ENCODE peak calls at places on chromosomes 7 and 10, in eight cellular contexts. One of them, this sample, is unnamed.

GRCh38 chr7:832292-832967 is at the start of gene SUN1:
- DNase-seq in SK-N-SH: no peak
- DNase-seq in kidney epithelial cell: peak; percentile 84
- DNase-seq in naive thymus-derived CD4-positive, alpha-beta T cell: no peak
- DNase-seq in CD8-positive, alpha-beta memory T cell: peak; percentile 31
- DNase-seq in heart right ventricle: no peak
- DNase-seq in MM.1S: peak; percentile 66
- DNase-seq in tibial nerve: no peak
- DNase-seq in this sample: no peak

GRCh38 chr10:91343010-91343409 is 67.1 kb upstream of the HECTD2 start:
- DNase-seq in MM.1S: no peak
- DNase-seq in SK-N-SH: no peak
- DNase-seq in heart right ventricle: no peak
- DNase-seq in kidney epithelial cell: no peak
- DNase-seq in naive thymus-derived CD4-positive, alpha-beta T cell: no peak
- DNase-seq in CD8-positive, alpha-beta memory T cell: no peak
- DNase-seq in tibial nerve: no peak
- DNase-seq in this sample: no peak

GRCh38 chr10:74824184-74825032 is 2.0 kb upstream of the KAT6B start:
- DNase-seq in SK-N-SH: peak; percentile 66
- DNase-seq in MM.1S: no peak
- DNase-seq in CD8-positive, alpha-beta memory T cell: peak; percentile 23
- DNase-seq in naive thymus-derived CD4-positive, alpha-beta T cell: peak; percentile 9
- DNase-seq in kidney epithelial cell: no peak
- DNase-seq in heart right ventricle: no peak
- DNase-seq in tibial nerve: no peak
- DNase-seq in this sample: peak; percentile 64

GRCh38 chr7:115116773-115117715 is 195.2 kb downstream of the MDFIC start:
- DNase-seq in SK-N-SH: no peak
- DNase-seq in tibial nerve: no peak
- DNase-seq in kidney epithelial cell: peak; percentile 70
- DNase-seq in MM.1S: no peak
- DNase-seq in heart right ventricle: no peak
- DNase-seq in naive thymus-derived CD4-positive, alpha-beta T cell: no peak
- DNase-seq in CD8-positive, alpha-beta memory T cell: no peak
- DNase-seq in this sample: no peak

GRCh38 chr10:85888004-85888403 is 478.6 kb downstream of the GRID1 start:
- DNase-seq in kidney epithelial cell: no peak
- DNase-seq in tibial nerve: no peak
- DNase-seq in SK-N-SH: no peak
- DNase-seq in naive thymus-derived CD4-positive, alpha-beta T cell: no peak
- DNase-seq in heart right ventricle: no peak
- DNase-seq in CD8-positive, alpha-beta memory T cell: no peak
- DNase-seq in MM.1S: no peak
- DNase-seq in this sample: no peak

GRCh38 chr7:90720970-90721768 is 125.0 kb downstream of the CDK14 start:
- DNase-seq in tibial nerve: peak; percentile 74
- DNase-seq in heart right ventricle: peak; percentile 16
- DNase-seq in MM.1S: no peak
- DNase-seq in SK-N-SH: no peak
- DNase-seq in kidney epithelial cell: peak; percentile 4
- DNase-seq in CD8-positive, alpha-beta memory T cell: no peak
- DNase-seq in naive thymus-derived CD4-positive, alpha-beta T cell: no peak
- DNase-seq in this sample: no peak

GRCh38 chr7:1843921-1844335 is 173.9 kb downstream of the ELFN1 start:
- DNase-seq in SK-N-SH: no peak
- DNase-seq in heart right ventricle: no peak
- DNase-seq in kidney epithelial cell: no peak
- DNase-seq in tibial nerve: no peak
- DNase-seq in CD8-positive, alpha-beta memory T cell: no peak
- DNase-seq in MM.1S: no peak
- DNase-seq in naive thymus-derived CD4-positive, alpha-beta T cell: no peak
- DNase-seq in this sample: peak; percentile 47

GRCh38 chr7:99079104-99079503 is 64.8 kb downstream of the SMURF1 start:
- DNase-seq in naive thymus-derived CD4-positive, alpha-beta T cell: no peak
- DNase-seq in MM.1S: no peak
- DNase-seq in heart right ventricle: no peak
- DNase-seq in kidney epithelial cell: no peak
- DNase-seq in CD8-positive, alpha-beta memory T cell: no peak
- DNase-seq in SK-N-SH: no peak
- DNase-seq in tibial nerve: no peak
- DNase-seq in this sample: no peak

GRCh38 chr7:141930211-141930610 is 14.0 kb downstream of the OR9A4 start:
- DNase-seq in SK-N-SH: no peak
- DNase-seq in CD8-positive, alpha-beta memory T cell: no peak
- DNase-seq in kidney epithelial cell: no peak
- DNase-seq in heart right ventricle: no peak
- DNase-seq in MM.1S: no peak
- DNase-seq in naive thymus-derived CD4-positive, alpha-beta T cell: no peak
- DNase-seq in tibial nerve: no peak
- DNase-seq in this sample: no peak

GRCh38 chr10:43202224-43202656 is 64.0 kb downstream of the CSGALNACT2 start:
- DNase-seq in kidney epithelial cell: no peak
- DNase-seq in heart right ventricle: no peak
- DNase-seq in tibial nerve: no peak
- DNase-seq in SK-N-SH: peak; percentile 36
- DNase-seq in MM.1S: peak; percentile 34
- DNase-seq in naive thymus-derived CD4-positive, alpha-beta T cell: no peak
- DNase-seq in CD8-positive, alpha-beta memory T cell: peak; percentile 29
- DNase-seq in this sample: peak; percentile 76

GRCh38 chr7:68166525-68166924 is 1169.9 kb downstream of the TYW1 start:
- DNase-seq in heart right ventricle: no peak
- DNase-seq in kidney epithelial cell: no peak
- DNase-seq in CD8-positive, alpha-beta memory T cell: no peak
- DNase-seq in tibial nerve: no peak
- DNase-seq in SK-N-SH: peak; percentile 87
- DNase-seq in MM.1S: no peak
- DNase-seq in naive thymus-derived CD4-positive, alpha-beta T cell: no peak
- DNase-seq in this sample: no peak

GRCh38 chr7:8284606-8285005 is 22.6 kb upstream of the ICA1 start:
- DNase-seq in tibial nerve: no peak
- DNase-seq in heart right ventricle: no peak
- DNase-seq in naive thymus-derived CD4-positive, alpha-beta T cell: no peak
- DNase-seq in MM.1S: no peak
- DNase-seq in CD8-positive, alpha-beta memory T cell: no peak
- DNase-seq in SK-N-SH: no peak
- DNase-seq in kidney epithelial cell: no peak
- DNase-seq in this sample: no peak

GRCh38 chr10:124296121-124296812 is 122.5 kb downstream of the OAT start:
- DNase-seq in MM.1S: no peak
- DNase-seq in heart right ventricle: no peak
- DNase-seq in tibial nerve: no peak
- DNase-seq in CD8-positive, alpha-beta memory T cell: no peak
- DNase-seq in SK-N-SH: peak; percentile 53
- DNase-seq in naive thymus-derived CD4-positive, alpha-beta T cell: no peak
- DNase-seq in kidney epithelial cell: no peak
- DNase-seq in this sample: no peak

GRCh38 chr10:62270020-62270419 is 1.4 kb upstream of the RTKN2 start:
- DNase-seq in heart right ventricle: no peak
- DNase-seq in MM.1S: no peak
- DNase-seq in CD8-positive, alpha-beta memory T cell: no peak
- DNase-seq in tibial nerve: no peak
- DNase-seq in kidney epithelial cell: no peak
- DNase-seq in SK-N-SH: no peak
- DNase-seq in naive thymus-derived CD4-positive, alpha-beta T cell: no peak
- DNase-seq in this sample: no peak

GRCh38 chr10:71621783-71622526 is 97.6 kb downstream of the C10orf105 start:
- DNase-seq in kidney epithelial cell: peak; percentile 23
- DNase-seq in MM.1S: no peak
- DNase-seq in SK-N-SH: no peak
- DNase-seq in CD8-positive, alpha-beta memory T cell: no peak
- DNase-seq in naive thymus-derived CD4-positive, alpha-beta T cell: no peak
- DNase-seq in heart right ventricle: peak; percentile 36
- DNase-seq in tibial nerve: peak; percentile 22
- DNase-seq in this sample: no peak

GRCh38 chr10:42836771-42837468 is 54.3 kb downstream of the BMS1 start:
- DNase-seq in SK-N-SH: peak; percentile 82
- DNase-seq in naive thymus-derived CD4-positive, alpha-beta T cell: no peak
- DNase-seq in MM.1S: no peak
- DNase-seq in CD8-positive, alpha-beta memory T cell: no peak
- DNase-seq in kidney epithelial cell: no peak
- DNase-seq in tibial nerve: no peak
- DNase-seq in heart right ventricle: no peak
- DNase-seq in this sample: no peak

GRCh38 chr10:4661572-4662255 is 164.3 kb upstream of the AKR1E2 start:
- DNase-seq in kidney epithelial cell: no peak
- DNase-seq in SK-N-SH: no peak
- DNase-seq in tibial nerve: peak; percentile 68
- DNase-seq in MM.1S: no peak
- DNase-seq in CD8-positive, alpha-beta memory T cell: no peak
- DNase-seq in heart right ventricle: peak; percentile 83
- DNase-seq in naive thymus-derived CD4-positive, alpha-beta T cell: no peak
- DNase-seq in this sample: peak; percentile 59

GRCh38 chr10:108544500-108545120 is 1378.7 kb downstream of the XPNPEP1 start:
- DNase-seq in MM.1S: peak; percentile 63
- DNase-seq in naive thymus-derived CD4-positive, alpha-beta T cell: peak; percentile 9
- DNase-seq in tibial nerve: peak; percentile 50
- DNase-seq in heart right ventricle: no peak
- DNase-seq in kidney epithelial cell: no peak
- DNase-seq in SK-N-SH: peak; percentile 39
- DNase-seq in CD8-positive, alpha-beta memory T cell: no peak
- DNase-seq in this sample: peak; percentile 81

GRCh38 chr10:113788604-113789083 is 37.2 kb downstream of the PLEKHS1 start:
- DNase-seq in tibial nerve: peak; percentile 37
- DNase-seq in kidney epithelial cell: peak; percentile 55
- DNase-seq in MM.1S: no peak
- DNase-seq in CD8-positive, alpha-beta memory T cell: no peak
- DNase-seq in heart right ventricle: peak; percentile 15
- DNase-seq in SK-N-SH: no peak
- DNase-seq in naive thymus-derived CD4-positive, alpha-beta T cell: no peak
- DNase-seq in this sample: no peak
- H3K4me3 ChIP-seq in tibial nerve: no peak overlapping the region
- H3K4me3 ChIP-seq in kidney epithelial cell: no peak overlapping the region
- H3K4me3 ChIP-seq in MM.1S: no peak overlapping the region
- H3K4me3 ChIP-seq in CD8-positive, alpha-beta memory T cell: no peak overlapping the region
- H3K4me3 ChIP-seq in heart right ventricle: no peak overlapping the region
- H3K4me3 ChIP-seq in SK-N-SH: no peak overlapping the region
- H3K4me3 ChIP-seq in naive thymus-derived CD4-positive, alpha-beta T cell: no peak overlapping the region
- H3K4me3 ChIP-seq in this sample: no peak overlapping the region

GRCh38 chr7:27115161-27116018 is 12.9 kb upstream of the HOXA2 start:
- DNase-seq in CD8-positive, alpha-beta memory T cell: no peak
- DNase-seq in SK-N-SH: no peak
- DNase-seq in kidney epithelial cell: peak; percentile 76
- DNase-seq in tibial nerve: no peak
- DNase-seq in naive thymus-derived CD4-positive, alpha-beta T cell: no peak
- DNase-seq in heart right ventricle: no peak
- DNase-seq in MM.1S: no peak
- DNase-seq in this sample: no peak
- H3K36me3 ChIP-seq in CD8-positive, alpha-beta memory T cell: no peaks in the 10 kb centered on the region
- H3K36me3 ChIP-seq in SK-N-SH: no peaks in the 10 kb centered on the region
- H3K36me3 ChIP-seq in kidney epithelial cell: peaks cover 3% of the 10 kb centered on the region
- H3K36me3 ChIP-seq in tibial nerve: no peaks in the 10 kb centered on the region
- H3K36me3 ChIP-seq in naive thymus-derived CD4-positive, alpha-beta T cell: no peaks in the 10 kb centered on the region
- H3K36me3 ChIP-seq in heart right ventricle: no peaks in the 10 kb centered on the region
- H3K36me3 ChIP-seq in MM.1S: no peaks in the 10 kb centered on the region
- H3K36me3 ChIP-seq in this sample: no peaks in the 10 kb centered on the region

GRCh38 chr10:8064436-8064835 is 9.9 kb downstream of the GATA3 start:
- DNase-seq in MM.1S: no peak
- DNase-seq in naive thymus-derived CD4-positive, alpha-beta T cell: no peak
- DNase-seq in heart right ventricle: no peak
- DNase-seq in tibial nerve: no peak
- DNase-seq in SK-N-SH: no peak
- DNase-seq in CD8-positive, alpha-beta memory T cell: no peak
- DNase-seq in kidney epithelial cell: no peak
- DNase-seq in this sample: no peak
- H3K4me3 ChIP-seq in MM.1S: no peak overlapping the region
- H3K4me3 ChIP-seq in naive thymus-derived CD4-positive, alpha-beta T cell: no peak overlapping the region
- H3K4me3 ChIP-seq in heart right ventricle: no peak overlapping the region
- H3K4me3 ChIP-seq in tibial nerve: no peak overlapping the region
- H3K4me3 ChIP-seq in SK-N-SH: peak overlapping the region; percentile 92
- H3K4me3 ChIP-seq in CD8-positive, alpha-beta memory T cell: no peak overlapping the region
- H3K4me3 ChIP-seq in kidney epithelial cell: no peak overlapping the region
- H3K4me3 ChIP-seq in this sample: no peak overlapping the region

DNA sequence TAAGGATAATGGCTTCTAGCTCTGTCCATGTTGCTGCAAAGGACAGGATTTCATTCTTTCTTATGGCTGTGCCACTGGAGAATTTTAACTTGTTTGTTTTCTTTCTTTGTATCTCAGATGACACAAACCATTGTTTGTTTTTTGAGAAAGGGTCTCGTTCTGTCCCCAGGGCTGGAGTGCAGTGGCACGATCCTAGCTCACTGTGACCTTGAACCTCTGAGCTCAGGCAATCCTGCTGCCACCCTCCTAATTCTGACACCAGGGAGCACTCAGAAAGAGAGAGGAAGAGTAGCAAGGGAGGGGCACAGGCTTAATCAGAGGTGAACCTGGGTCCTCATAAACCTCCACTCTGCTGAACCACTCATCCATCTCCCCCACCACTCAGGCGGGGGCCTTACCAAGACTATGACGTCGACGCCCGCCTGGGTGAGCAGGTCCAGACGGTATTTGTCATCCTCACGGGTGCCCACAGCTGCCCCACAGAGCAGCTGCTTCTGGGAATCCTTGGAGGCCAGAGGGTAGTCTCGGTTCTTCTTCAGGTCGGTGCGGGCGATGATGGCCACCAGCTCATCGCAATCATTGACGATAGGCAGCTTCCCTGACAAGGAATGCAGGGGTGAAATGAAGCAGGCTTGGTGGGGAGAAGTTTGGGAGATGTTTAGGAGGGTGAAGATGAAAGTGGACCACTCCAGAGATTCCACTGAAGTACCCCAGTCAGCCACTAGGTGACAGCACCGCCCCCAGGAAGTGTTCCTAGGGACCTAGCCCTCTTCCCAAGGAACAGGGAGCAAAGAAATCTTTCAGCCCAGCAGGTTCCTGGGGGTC is 11.6 kb downstream of the IMPDH1 start:
- DNase-seq in CD8-positive, alpha-beta memory T cell: peak; percentile 27
- DNase-seq in naive thymus-derived CD4-positive, alpha-beta T cell: no peak
- DNase-seq in SK-N-SH: peak; percentile 90
- DNase-seq in MM.1S: no peak
- DNase-seq in tibial nerve: peak; percentile 78
- DNase-seq in kidney epithelial cell: no peak
- DNase-seq in heart right ventricle: peak; percentile 56
- DNase-seq in this sample: no peak
- H3K36me3 ChIP-seq in CD8-positive, alpha-beta memory T cell: peaks cover 39% of the 10 kb centered on the region
- H3K36me3 ChIP-seq in naive thymus-derived CD4-positive, alpha-beta T cell: peaks cover 4% of the 10 kb centered on the region
- H3K36me3 ChIP-seq in SK-N-SH: peaks cover 79% of the 10 kb centered on the region
- H3K36me3 ChIP-seq in MM.1S: peaks cover 8% of the 10 kb centered on the region
- H3K36me3 ChIP-seq in tibial nerve: peaks cover 3% of the 10 kb centered on the region
- H3K36me3 ChIP-seq in kidney epithelial cell: peaks cover 1% of the 10 kb centered on the region
- H3K36me3 ChIP-seq in heart right ventricle: peaks cover 65% of the 10 kb centered on the region
- H3K36me3 ChIP-seq in this sample: peaks cover 3% of the 10 kb centered on the region

DNA sequence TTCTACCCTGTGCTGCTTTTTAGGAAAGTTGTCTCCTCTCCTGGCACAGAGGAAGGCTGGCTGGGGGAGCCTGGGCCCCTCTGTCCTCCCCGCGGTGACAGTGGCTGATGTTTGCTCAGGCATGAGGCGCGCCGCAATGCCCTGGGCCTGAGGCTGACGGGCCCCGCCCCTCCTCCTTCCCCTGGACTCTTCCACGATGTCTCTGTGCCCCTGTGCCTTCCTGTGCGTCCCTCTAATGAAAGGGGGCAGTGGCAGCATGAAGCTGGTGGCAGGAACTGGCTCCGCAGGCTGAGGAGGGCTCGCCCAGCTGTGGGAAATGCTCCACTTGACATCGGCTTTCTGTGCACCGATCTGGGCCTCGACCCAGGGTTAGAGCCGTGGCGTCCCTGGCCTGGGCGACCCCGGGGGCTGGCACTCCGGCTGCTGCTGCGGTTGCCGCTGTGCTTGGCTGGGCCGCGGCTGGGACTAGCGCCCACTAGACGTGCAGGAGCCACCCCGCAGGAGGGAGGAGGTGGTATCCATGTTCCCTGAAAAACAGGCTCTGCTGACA is 67.9 kb downstream of the ZNF680 start:
- DNase-seq in MM.1S: no peak
- DNase-seq in heart right ventricle: no peak
- DNase-seq in tibial nerve: no peak
- DNase-seq in CD8-positive, alpha-beta memory T cell: no peak
- DNase-seq in naive thymus-derived CD4-positive, alpha-beta T cell: no peak
- DNase-seq in SK-N-SH: peak; percentile 73
- DNase-seq in kidney epithelial cell: no peak
- DNase-seq in this sample: no peak
- H3K4me3 ChIP-seq in MM.1S: no peak overlapping the region
- H3K4me3 ChIP-seq in heart right ventricle: no peak overlapping the region
- H3K4me3 ChIP-seq in tibial nerve: no peak overlapping the region
- H3K4me3 ChIP-seq in CD8-positive, alpha-beta memory T cell: no peak overlapping the region
- H3K4me3 ChIP-seq in naive thymus-derived CD4-positive, alpha-beta T cell: no peak overlapping the region
- H3K4me3 ChIP-seq in SK-N-SH: no peak overlapping the region
- H3K4me3 ChIP-seq in kidney epithelial cell: peak overlapping the region; percentile 3
- H3K4me3 ChIP-seq in this sample: no peak overlapping the region